ENCODE peak calls at places on chromosome 17, in nine cellular contexts. K is OCI-LY7, D is ovary, H is cardiac muscle cell, U is Peyer's patch, A is ascending aorta, G is body of pancreas, N is pancreas, E is stomach. P is an unnamed sample.
A peak's percentile ranks its signal among the peaks of the same experiment; 100 is the strongest.

GRCh38 chr17:77446959-77447634 is 306.3 kb downstream of the SEC14L1 start:
- DNase-seq in K (no peak), D (no peak), H (no peak), U (no peak), A (no peak), G (no peak), N (no peak), E (no peak), P (no peak)

GRCh38 chr17:14334261-14334860 is 33.5 kb downstream of the HS3ST3B1 start:
- DNase-seq in K (no peak), D (no peak), H (no peak), U (no peak), A (no peak), G (no peak), N (no peak), E (no peak), P (no peak)

GRCh38 chr17:62616993-62617893 is 10.2 kb upstream of the MRC2 start:
- DNase-seq in K (no peak), D (no peak), H (peak; percentile 73), U (no peak), A (no peak), G (no peak), N (no peak), E (no peak), P (no peak)

GRCh38 chr17:3964203-3965122 is at the start of gene ATP2A3:
- DNase-seq in K (peak; percentile 82), D (no peak), H (peak; percentile 31), U (peak; percentile 82), A (no peak), G (peak; percentile 65), N (no peak), E (peak; percentile 60), P (no peak)

GRCh38 chr17:77786740-77787505 is 171.6 kb upstream of the TNRC6C start:
- DNase-seq in K (no peak), D (no peak), H (no peak), U (no peak), A (no peak), G (no peak), N (no peak), E (no peak), P (no peak)

GRCh38 chr17:75159196-75160031 is 5.1 kb upstream of the JPT1 start:
- DNase-seq in K (no peak), D (no peak), H (no peak), U (peak; percentile 34), A (no peak), G (no peak), N (no peak), E (peak; percentile 25), P (no peak)

GRCh38 chr17:83177611-83178532 is 98.5 kb downstream of the METRNL start:
- DNase-seq in K (no peak), D (peak; percentile 14), H (no peak), U (no peak), A (no peak), G (no peak), N (peak; percentile 10), E (no peak), P (no peak)

GRCh38 chr17:6525111-6525510 is 31.2 kb downstream of the PITPNM3 start:
- DNase-seq in K (no peak), D (no peak), H (no peak), U (peak; percentile 26), A (no peak), G (no peak), N (no peak), E (no peak), P (no peak)

GRCh38 chr17:12114686-12115418 is 94.2 kb downstream of the MAP2K4 start:
- DNase-seq in K (no peak), D (no peak), H (no peak), U (no peak), A (no peak), G (no peak), N (no peak), E (no peak), P (no peak)

GRCh38 chr17:67210915-67211314 is 34.1 kb downstream of the HELZ start:
- DNase-seq in K (no peak), D (no peak), H (no peak), U (no peak), A (no peak), G (no peak), N (no peak), E (no peak), P (no peak)

GRCh38 chr17:41665566-41666335 is 22.9 kb upstream of the EIF1 start:
- DNase-seq in K (peak; percentile 90), D (peak; percentile 86), H (peak; percentile 89), U (peak; percentile 95), A (peak; percentile 38), G (peak; percentile 94), N (peak; percentile 91), E (peak; percentile 93), P (peak; percentile 23)

GRCh38 chr17:36697907-36698526 is 96.6 kb downstream of the MRM1 start:
- DNase-seq in K (no peak), D (no peak), H (peak; percentile 71), U (no peak), A (no peak), G (no peak), N (no peak), E (no peak), P (no peak)

GRCh38 chr17:78803161-78803845 is 21.2 kb upstream of the CYTH1 start:
- DNase-seq in K (no peak), D (no peak), H (no peak), U (peak; percentile 74), A (no peak), G (no peak), N (no peak), E (no peak), P (no peak)

GRCh38 chr17:42071810-42072209 is 21.4 kb upstream of the C17orf113 start:
- DNase-seq in K (peak; percentile 55), D (no peak), H (no peak), U (no peak), A (no peak), G (no peak), N (no peak), E (no peak), P (no peak)

GRCh38 chr17:17855334-17855725 is 18.5 kb upstream of the SREBF1 start:
- DNase-seq in K (no peak), D (no peak), H (no peak), U (no peak), A (no peak), G (no peak), N (no peak), E (no peak), P (no peak)

GRCh38 chr17:34242553-34242952 is 12.5 kb upstream of the CCL2 start:
- DNase-seq in K (peak; percentile 66), D (no peak), H (no peak), U (no peak), A (no peak), G (no peak), N (no peak), E (no peak), P (no peak)

GRCh38 chr17:45368661-45369060 is 51.8 kb upstream of the MAP3K14 start:
- DNase-seq in K (no peak), D (no peak), H (no peak), U (no peak), A (no peak), G (no peak), N (no peak), E (no peak), P (no peak)

GRCh38 chr17:38464723-38465419 is 36.6 kb downstream of the ARHGAP23 start:
- DNase-seq in K (no peak), D (peak; percentile 95), H (no peak), U (peak; percentile 75), A (peak; percentile 67), G (peak; percentile 42), N (peak; percentile 37), E (peak; percentile 70), P (no peak)

GRCh38 chr17:33389506-33390141 is 96.5 kb upstream of the ASIC2 start:
- DNase-seq in K (no peak), D (no peak), H (no peak), U (no peak), A (no peak), G (no peak), N (no peak), E (no peak), P (no peak)

GRCh38 chr17:50361561-50362480 is 11.2 kb downstream of the MRPL27 start:
- DNase-seq in K (peak; percentile 77), D (no peak), H (peak; percentile 74), U (peak; percentile 79), A (no peak), G (peak; percentile 77), N (peak; percentile 57), E (peak; percentile 73), P (no peak)

GRCh38 chr17:64200080-64201042 is 62.7 kb downstream of the TEX2 start:
- DNase-seq in K (no peak), D (no peak), H (no peak), U (no peak), A (no peak), G (no peak), N (no peak), E (no peak), P (no peak)

GRCh38 chr17:61393550-61393903 is 6.1 kb upstream of the TBX2 start:
- DNase-seq in K (no peak), D (no peak), H (no peak), U (no peak), A (no peak), G (no peak), N (no peak), E (no peak), P (no peak)
- TF ChIP-seq CTCF in K (peak; percentile 62), D (no peak), H (peak; percentile 34), U (no peak), A (no peak), G (no peak), N (no peak), E (no peak), P (no peak)

GRCh38 chr17:29722411-29723198 is 99.9 kb upstream of the CORO6 start:
- DNase-seq in K (peak; percentile 95), D (no peak), H (peak; percentile 79), U (peak; percentile 87), A (peak; percentile 25), G (peak; percentile 42), N (peak; percentile 65), E (no peak), P (no peak)
- H3K4me1 ChIP-seq in K (peaks cover 87% of the 10 kb centered on the region), D (no peaks in the 10 kb centered on the region), H (peaks cover 32% of the 10 kb centered on the region), U (peaks cover 5% of the 10 kb centered on the region), A (no peaks in the 10 kb centered on the region), G (peaks cover 6% of the 10 kb centered on the region), N (no peaks in the 10 kb centered on the region), E (peaks cover 35% of the 10 kb centered on the region), P (no peaks in the 10 kb centered on the region)

GRCh38 chr17:55601874-55602364 is 90.7 kb upstream of the SMIM36 start:
- DNase-seq in K (peak; percentile 26), D (no peak), H (peak; percentile 23), U (no peak), A (no peak), G (no peak), N (no peak), E (no peak), P (no peak)
- TF ChIP-seq CTCF in K (peak; percentile 78), D (peak; percentile 37), H (peak; percentile 86), U (peak; percentile 64), A (peak; percentile 35), G (peak; percentile 32), N (peak; percentile 25), E (no peak), P (peak; percentile 19)

DNA sequence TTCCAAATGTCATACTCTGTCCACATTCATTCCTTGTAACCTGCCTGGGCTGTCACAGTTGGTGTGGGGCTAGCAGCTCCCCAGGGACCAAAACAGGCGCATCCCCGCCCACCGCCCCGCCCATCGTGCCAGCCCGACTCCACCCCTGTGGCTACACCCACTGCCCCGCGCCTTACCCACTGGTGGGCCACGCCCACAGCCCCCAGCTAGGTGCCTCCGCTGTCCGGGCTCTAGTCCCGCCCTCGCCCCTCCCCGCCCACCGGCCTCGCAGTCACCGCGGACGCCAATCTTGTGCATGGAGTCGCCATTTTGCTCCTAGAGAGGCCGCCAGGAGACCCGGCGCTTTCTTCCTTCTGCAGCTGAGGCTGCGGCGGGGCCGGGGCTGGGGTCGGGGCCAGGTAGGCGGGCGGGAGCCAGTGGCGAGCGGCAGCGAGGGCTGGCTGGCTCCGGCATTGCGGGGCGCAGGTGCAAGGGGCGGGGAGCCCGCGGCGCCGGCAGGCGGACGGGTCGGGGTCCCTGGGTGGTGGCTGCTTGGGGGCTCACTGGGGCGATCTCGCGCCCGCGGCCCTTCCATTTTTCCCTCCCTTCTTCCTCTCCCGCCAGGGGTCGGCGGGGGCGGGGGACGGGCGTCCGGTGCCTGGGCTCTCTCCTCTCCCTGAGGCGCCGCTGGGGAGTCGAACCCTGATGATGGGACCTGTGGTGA is at the start of gene PRPSAP2:
- DNase-seq in K (peak; percentile 99), D (peak; percentile 95), H (peak; percentile 98), U (peak; percentile 99), A (peak; percentile 80), G (peak; percentile 97), N (peak; percentile 98), E (peak; percentile 98), P (peak; percentile 85)
- H3K4me1 ChIP-seq in K (peaks cover 47% of the 10 kb centered on the region), D (no peaks in the 10 kb centered on the region), H (peaks cover 7% of the 10 kb centered on the region), U (peaks cover 5% of the 10 kb centered on the region), A (peaks cover 11% of the 10 kb centered on the region), G (peaks cover 29% of the 10 kb centered on the region), N (peaks cover 4% of the 10 kb centered on the region), E (peaks cover 59% of the 10 kb centered on the region), P (peaks cover 18% of the 10 kb centered on the region)